ENCODE peak calls at places on chromosomes 1 and 21, in five cellular contexts. F is T1000; N is EL; E is fibroblast of lung; G is stimulated activated CD4-positive, alpha-beta T cell treated with anti-CD3 and anti-CD28 coated beads, Interleukin-15, amount 100 ng/mL, for 24 hours. S is an unnamed sample.

GRCh38 chr1:235929216-235929615 is 62.5 kb upstream of the LYST start:
- DNase-seq in F (no peak), N (peak; percentile 39), E (peak; percentile 43), G (no peak), S (no peak)

GRCh38 chr1:51506537-51506936 is 12.5 kb downstream of the EPS15 start:
- DNase-seq in F (no peak), N (peak; percentile 68), E (peak; percentile 91), G (no peak), S (no peak)

GRCh38 chr21:44802396-44803153 is 955 bp upstream of the UBE2G2 start:
- DNase-seq in F (no peak), N (peak; percentile 33), E (peak; percentile 13), G (peak; percentile 22), S (no peak)

GRCh38 chr1:99217599-99217998 is 46.7 kb upstream of the PLPPR4 start:
- DNase-seq in F (no peak), N (no peak), E (no peak), G (no peak), S (no peak)

GRCh38 chr1:92486251-92487077 is at the start of gene GFI1:
- DNase-seq in F (no peak), N (peak; percentile 47), E (peak; percentile 15), G (peak; percentile 87), S (no peak)

GRCh38 chr1:167635233-167635648 is 5.2 kb downstream of the RCSD1 start:
- DNase-seq in F (no peak), N (no peak), E (no peak), G (no peak), S (no peak)

GRCh38 chr1:208131631-208132286 is 112.4 kb downstream of the PLXNA2 start:
- DNase-seq in F (no peak), N (no peak), E (no peak), G (no peak), S (no peak)

GRCh38 chr1:41041866-41042265 is 20.3 kb upstream of the SLFNL1 start:
- DNase-seq in F (no peak), N (no peak), E (no peak), G (no peak), S (no peak)

GRCh38 chr1:12001996-12002493 is 17.3 kb upstream of the MIIP start:
- DNase-seq in F (no peak), N (peak; percentile 43), E (no peak), G (no peak), S (peak; percentile 14)

GRCh38 chr1:21447311-21447710 is 7.4 kb downstream of the NBPF3 start:
- DNase-seq in F (no peak), N (peak; percentile 43), E (peak; percentile 57), G (no peak), S (no peak)

GRCh38 chr1:23475134-23475628 is 8.8 kb downstream of the ASAP3 start:
- DNase-seq in F (peak; percentile 62), N (peak; percentile 94), E (peak; percentile 93), G (no peak), S (peak; percentile 52)

GRCh38 chr1:8438449-8438848 is 120.5 kb downstream of the SLC45A1 start:
- DNase-seq in F (no peak), N (no peak), E (peak; percentile 31), G (no peak), S (no peak)

GRCh38 chr1:54833146-54833545 is 32.0 kb upstream of the TTC22 start:
- DNase-seq in F (no peak), N (no peak), E (no peak), G (no peak), S (no peak)

GRCh38 chr1:109529895-109530456 is 9.7 kb upstream of the GPR61 start:
- DNase-seq in F (no peak), N (peak; percentile 28), E (no peak), G (no peak), S (no peak)

GRCh38 chr21:31873275-31873695 is 465 bp downstream of the HUNK start:
- DNase-seq in F (peak; percentile 26), N (peak; percentile 13), E (no peak), G (no peak), S (no peak)

GRCh38 chr1:58104960-58105359 is 441.6 kb downstream of the OMA1 start:
- DNase-seq in F (no peak), N (no peak), E (no peak), G (no peak), S (no peak)

GRCh38 chr1:52477876-52478275 is 73.5 kb downstream of the PRPF38A start:
- DNase-seq in F (no peak), N (no peak), E (no peak), G (no peak), S (no peak)

GRCh38 chr21:34704119-34704518 is 35.3 kb downstream of the CLIC6 start:
- DNase-seq in F (no peak), N (peak; percentile 63), E (peak; percentile 59), G (no peak), S (no peak)

GRCh38 chr1:9798236-9799130 is 25.3 kb downstream of the CLSTN1 start:
- DNase-seq in F (no peak), N (peak; percentile 15), E (peak; percentile 86), G (no peak), S (no peak)

GRCh38 chr21:31624961-31625491 is 34.5 kb upstream of the SOD1 start:
- DNase-seq in F (no peak), N (no peak), E (no peak), G (no peak), S (no peak)

GRCh38 chr1:56448937-56449336 is 130.4 kb downstream of the PLPP3 start:
- DNase-seq in F (no peak), N (peak; percentile 59), E (no peak), G (no peak), S (no peak)

GRCh38 chr21:41217656-41218380 is 49.9 kb downstream of the BACE2 start:
- DNase-seq in F (no peak), N (no peak), E (peak; percentile 51), G (no peak), S (peak; percentile 65)

GRCh38 chr1:51484591-51484990 is 34.5 kb downstream of the EPS15 start:
- DNase-seq in F (no peak), N (peak; percentile 21), E (peak; percentile 9), G (no peak), S (no peak)

GRCh38 chr1:17874231-17874630 is 119.1 kb downstream of the ACTL8 start:
- DNase-seq in F (peak; percentile 29), N (peak; percentile 97), E (peak; percentile 81), G (no peak), S (peak; percentile 63)

S was measured in PC-9.